ENCODE peak calls at places on chromosomes 3 and 15, in nine cellular contexts. L is uterus; V is GM20000; G is pancreas; T is esophagus squamous epithelium; B is Caco-2; Z is natural killer cell; X is CD4-positive, alpha-beta T cell; N is nephron progenitor cell. H is an unnamed sample.

GRCh38 chr3:119800844-119801243 is 18.9 kb downstream of the NR1I2 start:
- DNase-seq in X (no peak), V (no peak), Z (no peak), B (no peak), T (no peak), G (no peak), N (no peak), L (no peak), H (no peak)

GRCh38 chr3:108219336-108219735 is 2.9 kb downstream of the IFT57 start:
- DNase-seq in B (no peak), L (no peak), G (no peak), N (no peak), X (no peak), Z (no peak), T (no peak), V (peak; percentile 28), H (no peak)

GRCh38 chr3:154135511-154136173 is 14.5 kb downstream of the ARHGEF26 start:
- DNase-seq in T (no peak), X (no peak), Z (no peak), L (no peak), N (no peak), V (no peak), G (no peak), B (no peak), H (no peak)

GRCh38 chr15:63896336-63897115 is 62.8 kb upstream of the HERC1 start:
- DNase-seq in G (no peak), X (no peak), N (peak; percentile 58), V (peak; percentile 83), T (no peak), B (peak; percentile 62), L (no peak), Z (peak; percentile 67), H (no peak)

GRCh38 chr3:48478631-48479555 is 25.1 kb downstream of the SHISA5 start:
- DNase-seq in Z (peak; percentile 64), T (no peak), G (no peak), B (no peak), V (no peak), L (no peak), X (peak; percentile 57), N (no peak), H (no peak)

GRCh38 chr15:39287322-39288195 is 293.3 kb upstream of the THBS1 start:
- DNase-seq in T (no peak), G (no peak), X (no peak), B (no peak), L (no peak), Z (no peak), V (no peak), N (no peak), H (no peak)

GRCh38 chr3:120773932-120774331 is 31.4 kb downstream of the GTF2E1 start:
- DNase-seq in N (no peak), G (no peak), Z (no peak), T (no peak), V (no peak), B (no peak), X (no peak), L (no peak), H (no peak)

GRCh38 chr15:75023194-75024101 is at the start of gene PPCDC:
- DNase-seq in T (peak; percentile 73), L (peak; percentile 97), X (peak; percentile 91), V (peak; percentile 94), Z (peak; percentile 84), G (peak; percentile 95), B (peak; percentile 97), N (peak; percentile 93), H (peak; percentile 96)

GRCh38 chr15:67179411-67179995 is 75.0 kb downstream of the AAGAB start:
- DNase-seq in N (no peak), V (no peak), Z (no peak), G (no peak), X (no peak), B (no peak), T (no peak), L (peak; percentile 11), H (no peak)

GRCh38 chr3:39196034-39196433 is 3.6 kb upstream of the XIRP1 start:
- DNase-seq in L (no peak), B (no peak), X (no peak), V (no peak), N (no peak), T (no peak), Z (no peak), G (no peak), H (no peak)

GRCh38 chr3:183515968-183516851 is 39.3 kb downstream of the KLHL6 start:
- DNase-seq in T (no peak), G (no peak), V (peak; percentile 66), L (no peak), Z (peak; percentile 39), B (no peak), X (peak; percentile 78), N (no peak), H (no peak)

GRCh38 chr3:156290917-156291268 is 170.5 kb downstream of the KCNAB1 start:
- DNase-seq in X (no peak), L (no peak), Z (no peak), G (no peak), T (no peak), V (no peak), B (no peak), N (no peak), H (no peak)

GRCh38 chr15:34583399-34584320 is at the start of gene GOLGA8B:
- DNase-seq in G (peak; percentile 84), N (peak; percentile 83), L (peak; percentile 51), Z (peak; percentile 71), V (peak; percentile 93), T (no peak), X (peak; percentile 78), B (peak; percentile 65), H (peak; percentile 54)

GRCh38 chr3:72100062-72100511 is 315.1 kb upstream of the PROK2 start:
- DNase-seq in G (no peak), L (peak; percentile 44), T (no peak), Z (no peak), X (no peak), N (peak; percentile 30), V (no peak), B (no peak), H (no peak)
- TF ChIP-seq CTCF in G (no peak), L (no peak), T (no peak), Z (no peak), X (no peak), N (no peak), V (no peak), B (no peak), H (no peak)

DNA sequence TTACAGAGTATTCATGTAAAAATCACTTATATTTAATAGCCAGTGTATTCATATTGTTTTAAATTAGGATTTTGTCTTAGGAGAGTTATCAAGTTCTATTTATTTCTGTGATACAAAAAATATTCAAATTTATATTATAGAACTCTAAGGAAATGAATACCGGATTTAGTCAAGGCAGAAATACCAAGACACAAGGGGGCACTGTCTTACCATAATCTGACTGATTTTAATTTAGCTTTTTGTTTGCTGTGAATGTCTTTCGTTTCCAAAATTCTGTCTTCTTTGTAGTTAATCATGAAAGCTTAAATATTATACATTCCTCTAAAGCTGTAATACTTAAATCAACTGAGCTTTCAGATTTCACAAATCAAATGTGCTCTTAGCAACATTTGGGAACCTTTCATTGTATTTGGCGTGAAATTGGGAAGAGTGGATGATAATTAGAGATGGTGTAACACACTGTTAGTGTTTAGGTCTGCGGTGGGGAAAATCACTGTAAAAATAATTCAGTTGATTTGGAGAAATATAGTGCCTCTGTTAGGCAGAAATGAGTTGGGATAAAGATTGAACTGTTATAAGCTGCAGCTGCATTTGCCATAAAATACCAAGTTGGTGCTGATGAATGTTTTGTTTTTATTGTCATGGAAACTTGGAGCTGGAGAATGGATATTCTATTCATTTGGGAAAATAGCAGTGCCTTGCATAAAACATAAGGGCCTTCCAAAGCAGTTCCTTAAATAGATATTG is 228.1 kb downstream of the TCF12 start:
- DNase-seq in V (peak; percentile 13), B (no peak), N (no peak), L (no peak), Z (no peak), G (no peak), X (no peak), T (no peak), H (no peak)
- TF ChIP-seq CTCF in V (peak; percentile 41), B (peak; percentile 62), N (peak; percentile 60), L (peak; percentile 67), Z (peak; percentile 70), G (peak; percentile 14), X (peak; percentile 62), T (peak; percentile 73), H (peak; percentile 68)

GRCh38 chr3:171173732-171174131 is 147.2 kb upstream of the SLC2A2 start:
- DNase-seq in N (no peak), T (no peak), B (no peak), X (no peak), L (no peak), Z (no peak), G (no peak), V (peak; percentile 19), H (no peak)

GRCh38 chr3:171168551-171168950 is 142.0 kb upstream of the SLC2A2 start:
- DNase-seq in G (no peak), L (no peak), T (no peak), V (no peak), B (no peak), X (no peak), Z (no peak), N (no peak), H (no peak)

GRCh38 chr3:171169443-171169842 is 142.9 kb upstream of the SLC2A2 start:
- DNase-seq in G (no peak), B (no peak), Z (no peak), L (no peak), T (no peak), N (no peak), X (no peak), V (no peak), H (no peak)

GRCh38 chr3:171169866-171170265 is 143.3 kb upstream of the SLC2A2 start:
- DNase-seq in N (no peak), V (no peak), X (no peak), T (no peak), B (no peak), Z (no peak), G (no peak), L (no peak), H (no peak)

DNA sequence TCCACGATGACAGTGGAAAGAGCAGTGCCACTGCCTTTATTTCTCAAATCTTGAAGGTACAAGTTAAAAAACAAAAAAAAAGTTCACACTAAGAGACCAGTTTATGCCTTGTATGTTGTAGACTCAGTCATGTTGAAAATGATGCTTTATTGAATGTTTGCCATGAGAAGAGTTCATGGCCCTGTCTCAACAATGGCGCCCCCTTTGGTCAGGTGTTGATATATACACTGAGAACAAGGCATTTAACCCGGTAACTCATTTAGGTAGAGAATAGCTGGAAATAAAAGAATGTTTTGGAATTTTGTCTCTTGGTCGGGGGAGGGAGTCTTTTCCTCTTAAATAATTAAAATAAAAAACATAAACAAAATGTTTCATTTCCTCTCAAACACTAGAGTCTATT is 145.6 kb upstream of the SLC2A2 start:
- DNase-seq in B (no peak), X (no peak), T (no peak), Z (no peak), N (no peak), V (no peak), G (no peak), L (no peak), H (peak; percentile 28)
- TF ChIP-seq CTCF in B (peak; percentile 33), X (peak; percentile 26), T (no peak), Z (no peak), N (peak; percentile 18), V (peak; percentile 10), G (no peak), L (no peak), H (peak; percentile 72)

DNA sequence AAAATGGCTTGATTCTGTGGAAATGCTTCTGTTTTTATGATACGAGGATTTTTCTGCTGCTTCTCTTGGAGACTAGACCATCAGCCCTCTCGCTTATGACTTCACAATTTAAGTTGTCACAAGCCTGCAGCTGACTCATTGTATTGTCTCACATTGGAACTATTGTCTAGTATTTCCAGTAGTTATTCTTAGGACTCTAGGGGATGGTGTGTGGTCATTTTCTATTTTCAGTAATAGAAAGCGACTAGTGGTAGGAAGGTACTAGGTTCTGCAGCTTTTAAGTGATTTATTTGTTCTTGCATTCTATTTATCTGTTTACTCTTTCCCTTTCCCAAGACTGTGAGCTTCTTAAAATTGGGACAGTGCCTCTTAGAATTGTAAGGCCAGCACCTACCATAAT is 66.3 kb upstream of the CRTC3 start:
- DNase-seq in N (no peak), V (peak; percentile 24), Z (no peak), X (no peak), B (no peak), G (no peak), L (peak; percentile 45), T (no peak), H (no peak)
- TF ChIP-seq CTCF in N (no peak), V (no peak), Z (no peak), X (no peak), B (no peak), G (no peak), L (peak; percentile 20), T (no peak), H (no peak)

H was measured in endothelial cell.